ENCODE peak calls at places on chromosomes 3 and 15, in ten cellular contexts. B, K, A, E, Q, I, L, V, W and O are unnamed samples.

GRCh38 chr15:90035095-90035834 is 34.1 kb downstream of the ZNF710 start:
- DNase-seq in B (peak; percentile 63), K (no peak), A (peak; percentile 59), E (peak; percentile 39), Q (no peak), I (peak; percentile 44), L (peak; percentile 83), V (no peak), W (peak; percentile 48), O (peak; percentile 58)

GRCh38 chr15:69665641-69666091 is 213.0 kb downstream of the RPLP1 start:
- DNase-seq in B (no peak), K (peak; percentile 58), A (no peak), E (no peak), Q (no peak), I (peak; percentile 32), L (no peak), V (no peak), W (no peak), O (no peak)

GRCh38 chr3:58487140-58487886 is 4.6 kb upstream of the KCTD6 start:
- DNase-seq in B (no peak), K (no peak), A (peak; percentile 74), E (peak; percentile 51), Q (no peak), I (no peak), L (no peak), V (no peak), W (no peak), O (no peak)

GRCh38 chr3:103295974-103296570 is 861.3 kb downstream of the ZPLD1 start:
- DNase-seq in B (peak; percentile 35), K (peak; percentile 45), A (peak; percentile 33), E (no peak), Q (no peak), I (no peak), L (no peak), V (no peak), W (no peak), O (no peak)

GRCh38 chr3:12993623-12994356 is 79.4 kb downstream of the IQSEC1 start:
- DNase-seq in B (no peak), K (peak; percentile 0), A (peak; percentile 26), E (no peak), Q (no peak), I (no peak), L (no peak), V (no peak), W (no peak), O (peak; percentile 32)

GRCh38 chr15:94001113-94001919 is 230.0 kb upstream of the MCTP2 start:
- DNase-seq in B (no peak), K (no peak), A (no peak), E (no peak), Q (no peak), I (no peak), L (no peak), V (no peak), W (no peak), O (no peak)

GRCh38 chr3:178099885-178100284 is 436.4 kb upstream of the KCNMB2 start:
- DNase-seq in B (no peak), K (no peak), A (no peak), E (no peak), Q (no peak), I (no peak), L (no peak), V (no peak), W (no peak), O (no peak)

GRCh38 chr3:114451561-114452018 is 157.8 kb downstream of the TIGIT start:
- DNase-seq in B (no peak), K (peak; percentile 73), A (peak; percentile 68), E (no peak), Q (no peak), I (no peak), L (no peak), V (no peak), W (peak; percentile 68), O (peak; percentile 20)

GRCh38 chr15:91407237-91407889 is 307.3 kb downstream of the SV2B start:
- DNase-seq in B (no peak), K (peak; percentile 76), A (peak; percentile 82), E (no peak), Q (peak; percentile 19), I (no peak), L (no peak), V (no peak), W (no peak), O (no peak)

GRCh38 chr3:35645189-35645588 is 5.9 kb downstream of the ARPP21 start:
- DNase-seq in B (no peak), K (no peak), A (no peak), E (no peak), Q (no peak), I (no peak), L (no peak), V (no peak), W (no peak), O (no peak)

GRCh38 chr15:25731411-25731810 is 131.7 kb downstream of the ATP10A start:
- DNase-seq in B (no peak), K (no peak), A (no peak), E (no peak), Q (no peak), I (no peak), L (peak; percentile 45), V (no peak), W (no peak), O (no peak)

GRCh38 chr15:55652363-55652762 is 64.2 kb upstream of the PYGO1 start:
- DNase-seq in B (no peak), K (no peak), A (no peak), E (no peak), Q (no peak), I (no peak), L (no peak), V (no peak), W (no peak), O (no peak)

GRCh38 chr3:5301671-5302297 is 114.3 kb downstream of the EDEM1 start:
- DNase-seq in B (no peak), K (no peak), A (no peak), E (no peak), Q (no peak), I (no peak), L (no peak), V (no peak), W (no peak), O (no peak)

GRCh38 chr15:70258369-70259029 is 160.8 kb upstream of the TLE3 start:
- DNase-seq in B (peak; percentile 83), K (no peak), A (no peak), E (no peak), Q (no peak), I (no peak), L (no peak), V (peak; percentile 44), W (no peak), O (peak; percentile 28)

GRCh38 chr3:196268270-196269163 is 19.0 kb downstream of the PCYT1A start:
- DNase-seq in B (peak; percentile 16), K (no peak), A (peak; percentile 94), E (no peak), Q (no peak), I (no peak), L (no peak), V (no peak), W (no peak), O (no peak)

GRCh38 chr3:134708025-134708597 is 57.3 kb upstream of the KY start:
- DNase-seq in B (no peak), K (no peak), A (peak; percentile 52), E (no peak), Q (no peak), I (no peak), L (no peak), V (no peak), W (no peak), O (no peak)

GRCh38 chr3:172096881-172097420 is 57.6 kb downstream of the FNDC3B start:
- DNase-seq in B (no peak), K (no peak), A (peak; percentile 93), E (no peak), Q (no peak), I (no peak), L (no peak), V (no peak), W (no peak), O (peak; percentile 60)

GRCh38 chr15:33701304-33701696 is 267.0 kb upstream of the CHRM5 start:
- DNase-seq in B (no peak), K (no peak), A (no peak), E (no peak), Q (no peak), I (no peak), L (no peak), V (no peak), W (no peak), O (no peak)

GRCh38 chr15:68601206-68602197 is 22.7 kb downstream of the CORO2B start:
- DNase-seq in B (no peak), K (no peak), A (no peak), E (no peak), Q (no peak), I (no peak), L (no peak), V (no peak), W (no peak), O (no peak)

GRCh38 chr15:64681424-64682024 is 93.9 kb downstream of the RBPMS2 start:
- DNase-seq in B (peak; percentile 23), K (peak; percentile 85), A (peak; percentile 72), E (peak; percentile 83), Q (no peak), I (peak; percentile 14), L (no peak), V (no peak), W (no peak), O (peak; percentile 44)

GRCh38 chr3:197749315-197749600 is 425 bp upstream of the FYTTD1 start:
- DNase-seq in B (no peak), K (peak; percentile 93), A (peak; percentile 64), E (peak; percentile 56), Q (no peak), I (peak; percentile 55), L (no peak), V (no peak), W (no peak), O (peak; percentile 51)

GRCh38 chr15:39130556-39131379 is 450.1 kb upstream of the THBS1 start:
- DNase-seq in B (no peak), K (no peak), A (peak; percentile 82), E (no peak), Q (no peak), I (no peak), L (no peak), V (no peak), W (no peak), O (no peak)

GRCh38 chr3:55543228-55543627 is 56.1 kb upstream of the WNT5A start:
- DNase-seq in B (no peak), K (no peak), A (peak; percentile 97), E (no peak), Q (no peak), I (no peak), L (no peak), V (no peak), W (no peak), O (no peak)

GRCh38 chr3:172351895-172352466 is 96.3 kb downstream of the GHSR start:
- DNase-seq in B (no peak), K (no peak), A (no peak), E (no peak), Q (no peak), I (no peak), L (no peak), V (no peak), W (no peak), O (no peak)

GRCh38 chr3:16480861-16481569 is 32.5 kb downstream of the RFTN1 start:
- DNase-seq in B (no peak), K (no peak), A (peak; percentile 53), E (peak; percentile 20), Q (no peak), I (no peak), L (no peak), V (no peak), W (no peak), O (no peak)

GRCh38 chr3:178485756-178486155 is 50.5 kb upstream of the KCNMB2 start:
- DNase-seq in B (no peak), K (no peak), A (peak; percentile 76), E (no peak), Q (no peak), I (no peak), L (no peak), V (no peak), W (no peak), O (no peak)

GRCh38 chr15:67825880-67826716 is 789 bp downstream of the SKOR1 start:
- DNase-seq in B (no peak), K (no peak), A (no peak), E (no peak), Q (no peak), I (no peak), L (no peak), V (no peak), W (peak; percentile 51), O (no peak)

GRCh38 chr15:97490429-97490828 is 470.1 kb upstream of the ARRDC4 start:
- DNase-seq in B (no peak), K (no peak), A (no peak), E (no peak), Q (no peak), I (no peak), L (no peak), V (no peak), W (no peak), O (no peak)